ENCODE peak calls at places on chromosomes 6 and 20, in four cellular contexts. One of them, this sample, is unnamed.

GRCh38 chr6:36135053-36135731 is 4.9 kb downstream of the MAPK13 start:
- DNase-seq in hepatocyte: no peak
- DNase-seq in lower leg skin: no peak
- DNase-seq in astrocyte of the spinal cord: no peak
- DNase-seq in this sample: no peak

GRCh38 chr6:138944412-138944811 is 43.6 kb downstream of the REPS1 start:
- DNase-seq in astrocyte of the spinal cord: peak
- DNase-seq in hepatocyte: no peak
- DNase-seq in lower leg skin: no peak
- DNase-seq in this sample: peak

GRCh38 chr20:2282181-2282580 is 13.6 kb upstream of the TGM3 start:
- DNase-seq in astrocyte of the spinal cord: no peak
- DNase-seq in hepatocyte: no peak
- DNase-seq in lower leg skin: no peak
- DNase-seq in this sample: no peak

GRCh38 chr6:379367-380181 is 12.0 kb upstream of the IRF4 start:
- DNase-seq in lower leg skin: no peak
- DNase-seq in hepatocyte: no peak
- DNase-seq in astrocyte of the spinal cord: no peak
- DNase-seq in this sample: no peak

GRCh38 chr6:132715204-132715603 is 1.3 kb upstream of the VNN1 start:
- DNase-seq in hepatocyte: peak
- DNase-seq in astrocyte of the spinal cord: peak
- DNase-seq in lower leg skin: no peak
- DNase-seq in this sample: no peak

GRCh38 chr20:49631074-49631716 is 63.3 kb upstream of the PTGIS start:
- DNase-seq in lower leg skin: no peak
- DNase-seq in hepatocyte: no peak
- DNase-seq in astrocyte of the spinal cord: no peak
- DNase-seq in this sample: no peak

GRCh38 chr20:63977392-63978276 is 1.8 kb downstream of the SAMD10 start:
- DNase-seq in lower leg skin: no peak
- DNase-seq in astrocyte of the spinal cord: peak
- DNase-seq in hepatocyte: peak
- DNase-seq in this sample: no peak

GRCh38 chr6:116667620-116668019 is 946 bp downstream of the ZUP1 start:
- DNase-seq in astrocyte of the spinal cord: no peak
- DNase-seq in lower leg skin: no peak
- DNase-seq in hepatocyte: no peak
- DNase-seq in this sample: no peak

GRCh38 chr6:119308048-119308570 is 41.5 kb downstream of the MAN1A1 start:
- DNase-seq in hepatocyte: peak
- DNase-seq in astrocyte of the spinal cord: peak
- DNase-seq in lower leg skin: no peak
- DNase-seq in this sample: peak

GRCh38 chr20:53773792-53774371 is 180.2 kb upstream of the ZNF217 start:
- DNase-seq in lower leg skin: no peak
- DNase-seq in hepatocyte: peak
- DNase-seq in astrocyte of the spinal cord: peak
- DNase-seq in this sample: peak

GRCh38 chr6:34273242-34273805 is 24.5 kb upstream of the SMIM29 start:
- DNase-seq in astrocyte of the spinal cord: peak
- DNase-seq in hepatocyte: no peak
- DNase-seq in lower leg skin: peak
- DNase-seq in this sample: no peak

DNA sequence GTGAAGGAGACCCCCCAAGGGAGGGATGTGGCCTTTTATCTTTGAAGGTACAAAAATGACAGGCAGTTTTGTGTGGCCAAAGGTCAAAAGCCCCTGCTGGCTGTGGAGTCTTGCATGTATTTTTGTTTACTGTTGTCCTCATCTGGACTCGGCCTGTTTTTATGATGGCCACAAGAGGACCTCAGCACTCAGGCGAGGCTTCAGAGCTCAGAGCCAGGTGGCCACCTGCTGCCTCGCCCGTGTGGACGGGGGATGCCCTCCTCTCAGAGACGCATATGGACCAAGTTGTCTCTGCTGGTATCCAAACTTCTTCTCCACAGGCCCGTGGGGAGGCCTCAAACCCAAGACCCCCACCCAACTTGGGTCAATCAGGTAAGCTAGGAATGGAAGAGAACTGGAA is 118.2 kb downstream of the DACT2 start:
- DNase-seq in astrocyte of the spinal cord: no peak
- DNase-seq in hepatocyte: peak
- DNase-seq in lower leg skin: no peak
- DNase-seq in this sample: no peak
- TF ChIP-seq CTCF in astrocyte of the spinal cord: no peak
- TF ChIP-seq CTCF in hepatocyte: peak
- TF ChIP-seq CTCF in lower leg skin: no peak
- TF ChIP-seq CTCF in this sample: no peak

GRCh38 chr6:71164890-71165289 is 123.7 kb upstream of the OGFRL1 start:
- DNase-seq in lower leg skin: no peak
- DNase-seq in hepatocyte: no peak
- DNase-seq in astrocyte of the spinal cord: no peak
- DNase-seq in this sample: no peak
- H3K4me3 ChIP-seq in lower leg skin: no peak
- H3K4me3 ChIP-seq in hepatocyte: no peak
- H3K4me3 ChIP-seq in astrocyte of the spinal cord: no peak
- H3K4me3 ChIP-seq in this sample: no peak

DNA sequence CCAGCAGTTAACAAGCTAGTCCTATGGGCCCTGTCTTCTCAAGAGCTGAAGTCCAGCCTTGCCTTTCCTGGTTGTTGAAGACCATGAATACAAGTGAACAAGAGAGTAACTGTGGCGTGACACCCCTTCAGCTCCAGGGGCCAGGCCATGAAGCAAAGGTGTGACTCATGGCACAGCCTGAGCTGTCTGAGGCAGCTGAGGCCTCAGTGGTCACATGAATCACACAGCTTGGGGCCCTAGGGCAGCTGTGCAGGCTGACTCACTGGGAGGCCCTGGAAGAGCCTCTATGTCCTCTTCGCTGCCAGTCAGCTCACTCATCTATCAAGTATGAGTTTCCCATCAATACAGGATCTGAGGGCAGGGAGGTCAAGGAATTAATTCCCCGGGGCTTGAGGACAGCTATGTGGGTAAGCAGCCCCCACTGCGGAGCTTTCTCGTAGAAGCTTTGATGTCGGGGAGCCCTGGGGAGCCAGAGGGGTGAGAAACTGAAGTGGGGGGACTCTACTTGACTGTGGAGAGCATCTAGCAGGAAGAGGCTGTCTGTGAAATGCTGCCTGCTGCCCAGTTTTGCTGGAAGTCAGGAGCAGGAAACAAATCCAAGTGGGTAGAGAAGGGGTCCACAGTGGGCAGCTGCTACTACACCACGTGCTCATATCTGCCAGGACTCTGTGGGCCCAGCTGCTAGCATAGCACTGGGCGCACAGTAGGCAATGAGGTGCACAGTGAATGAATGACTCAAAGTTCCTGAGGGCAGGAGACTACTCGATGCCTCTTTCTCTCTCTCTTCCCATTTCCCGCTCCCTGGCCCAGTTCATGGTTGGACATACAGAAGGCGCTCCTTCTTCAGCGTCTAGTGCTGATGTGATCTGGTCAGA is 13.7 kb upstream of the FAM83C start:
- DNase-seq in hepatocyte: peak
- DNase-seq in lower leg skin: peak
- DNase-seq in astrocyte of the spinal cord: peak
- DNase-seq in this sample: peak
- TF ChIP-seq CTCF in hepatocyte: no peak
- TF ChIP-seq CTCF in lower leg skin: no peak
- TF ChIP-seq CTCF in astrocyte of the spinal cord: no peak
- TF ChIP-seq CTCF in this sample: no peak

GRCh38 chr6:169450097-169450496 is 196.5 kb upstream of the THBS2 start:
- DNase-seq in hepatocyte: no peak
- DNase-seq in lower leg skin: no peak
- DNase-seq in astrocyte of the spinal cord: peak
- DNase-seq in this sample: no peak
- H3K4me3 ChIP-seq in hepatocyte: no peak
- H3K4me3 ChIP-seq in lower leg skin: no peak
- H3K4me3 ChIP-seq in astrocyte of the spinal cord: no peak
- H3K4me3 ChIP-seq in this sample: no peak

GRCh38 chr6:106169517-106169916 is 83.4 kb downstream of the PRDM1 start:
- DNase-seq in astrocyte of the spinal cord: no peak
- DNase-seq in hepatocyte: no peak
- DNase-seq in lower leg skin: no peak
- DNase-seq in this sample: no peak

GRCh38 chr6:106167105-106167814 is 81.1 kb downstream of the PRDM1 start:
- DNase-seq in lower leg skin: no peak
- DNase-seq in astrocyte of the spinal cord: no peak
- DNase-seq in hepatocyte: no peak
- DNase-seq in this sample: no peak

GRCh38 chr6:106168097-106168888 is 82.2 kb downstream of the PRDM1 start:
- DNase-seq in astrocyte of the spinal cord: no peak
- DNase-seq in lower leg skin: no peak
- DNase-seq in hepatocyte: no peak
- DNase-seq in this sample: no peak

GRCh38 chr6:106173480-106173879 is 87.3 kb downstream of the PRDM1 start:
- DNase-seq in hepatocyte: no peak
- DNase-seq in lower leg skin: no peak
- DNase-seq in astrocyte of the spinal cord: no peak
- DNase-seq in this sample: no peak

GRCh38 chr6:106170030-106170791 is 84.1 kb downstream of the PRDM1 start:
- DNase-seq in astrocyte of the spinal cord: no peak
- DNase-seq in lower leg skin: no peak
- DNase-seq in hepatocyte: no peak
- DNase-seq in this sample: no peak
- TF ChIP-seq CTCF in astrocyte of the spinal cord: no peak
- TF ChIP-seq CTCF in lower leg skin: no peak
- TF ChIP-seq CTCF in hepatocyte: no peak
- TF ChIP-seq CTCF in this sample: no peak

GRCh38 chr6:98831057-98832031 is 3.0 kb upstream of the POU3F2 start:
- DNase-seq in astrocyte of the spinal cord: no peak
- DNase-seq in lower leg skin: no peak
- DNase-seq in hepatocyte: no peak
- DNase-seq in this sample: no peak
- H3K4me3 ChIP-seq in astrocyte of the spinal cord: no peak
- H3K4me3 ChIP-seq in lower leg skin: no peak
- H3K4me3 ChIP-seq in hepatocyte: no peak
- H3K4me3 ChIP-seq in this sample: peak

GRCh38 chr6:162856885-162857284 is 129.1 kb downstream of the PACRG start:
- DNase-seq in lower leg skin: peak
- DNase-seq in hepatocyte: peak
- DNase-seq in astrocyte of the spinal cord: peak
- DNase-seq in this sample: peak
- TF ChIP-seq CTCF in lower leg skin: no peak
- TF ChIP-seq CTCF in hepatocyte: peak
- TF ChIP-seq CTCF in astrocyte of the spinal cord: peak
- TF ChIP-seq CTCF in this sample: peak